ENCODE peak calls at places on chromosome 1, in five cellular contexts. One of them, this sample, is unnamed.

GRCh38 chr1:236394905-236395779 is 1.1 kb downstream of the EDARADD start:
- DNase-seq in nephron progenitor cell: peak; percentile 67
- DNase-seq in amygdala: no peak
- DNase-seq in immature natural killer cell: peak; percentile 38
- DNase-seq in HL-60: peak; percentile 37
- DNase-seq in this sample: peak; percentile 23

GRCh38 chr1:38476784-38477175 is 382.8 kb downstream of the RRAGC start:
- DNase-seq in amygdala: no peak
- DNase-seq in immature natural killer cell: no peak
- DNase-seq in nephron progenitor cell: peak; percentile 25
- DNase-seq in HL-60: no peak
- DNase-seq in this sample: no peak

GRCh38 chr1:180244840-180245239 is 14.8 kb downstream of the LHX4 start:
- DNase-seq in HL-60: no peak
- DNase-seq in nephron progenitor cell: no peak
- DNase-seq in amygdala: no peak
- DNase-seq in immature natural killer cell: no peak
- DNase-seq in this sample: no peak

GRCh38 chr1:60998786-60999185 is 83.6 kb upstream of the NFIA start:
- DNase-seq in immature natural killer cell: no peak
- DNase-seq in amygdala: no peak
- DNase-seq in HL-60: no peak
- DNase-seq in nephron progenitor cell: no peak
- DNase-seq in this sample: no peak

GRCh38 chr1:3680488-3681230 is 28.3 kb downstream of the TP73 start:
- DNase-seq in amygdala: no peak
- DNase-seq in immature natural killer cell: no peak
- DNase-seq in HL-60: no peak
- DNase-seq in nephron progenitor cell: no peak
- DNase-seq in this sample: no peak

GRCh38 chr1:23124259-23125026 is 44.2 kb downstream of the LUZP1 start:
- DNase-seq in HL-60: no peak
- DNase-seq in immature natural killer cell: no peak
- DNase-seq in amygdala: no peak
- DNase-seq in nephron progenitor cell: no peak
- DNase-seq in this sample: no peak

GRCh38 chr1:57017717-57018116 is 51.9 kb upstream of the C8B start:
- DNase-seq in nephron progenitor cell: no peak
- DNase-seq in HL-60: peak; percentile 10
- DNase-seq in amygdala: no peak
- DNase-seq in immature natural killer cell: no peak
- DNase-seq in this sample: peak; percentile 42

GRCh38 chr1:32111789-32112188 is 3.9 kb downstream of the KPNA6 start:
- DNase-seq in HL-60: no peak
- DNase-seq in nephron progenitor cell: no peak
- DNase-seq in immature natural killer cell: no peak
- DNase-seq in amygdala: no peak
- DNase-seq in this sample: no peak

GRCh38 chr1:76095800-76096199 is 21.3 kb downstream of the ST6GALNAC3 start:
- DNase-seq in immature natural killer cell: no peak
- DNase-seq in nephron progenitor cell: no peak
- DNase-seq in amygdala: no peak
- DNase-seq in HL-60: no peak
- DNase-seq in this sample: no peak

GRCh38 chr1:50527249-50527986 is 104.2 kb upstream of the DMRTA2 start:
- DNase-seq in nephron progenitor cell: no peak
- DNase-seq in HL-60: no peak
- DNase-seq in amygdala: no peak
- DNase-seq in immature natural killer cell: no peak
- DNase-seq in this sample: no peak

GRCh38 chr1:235402457-235403200 is 35.4 kb downstream of the TBCE start:
- DNase-seq in immature natural killer cell: no peak
- DNase-seq in amygdala: no peak
- DNase-seq in nephron progenitor cell: no peak
- DNase-seq in HL-60: no peak
- DNase-seq in this sample: no peak

GRCh38 chr1:172041689-172042088 is 200.4 kb downstream of the DNM3 start:
- DNase-seq in nephron progenitor cell: no peak
- DNase-seq in immature natural killer cell: no peak
- DNase-seq in HL-60: no peak
- DNase-seq in amygdala: no peak
- DNase-seq in this sample: no peak

GRCh38 chr1:192277635-192278034 is 39.2 kb upstream of the RGS21 start:
- DNase-seq in immature natural killer cell: no peak
- DNase-seq in nephron progenitor cell: no peak
- DNase-seq in amygdala: no peak
- DNase-seq in HL-60: no peak
- DNase-seq in this sample: no peak

GRCh38 chr1:162670928-162671663 is 38.8 kb downstream of the DDR2 start:
- DNase-seq in nephron progenitor cell: no peak
- DNase-seq in HL-60: no peak
- DNase-seq in immature natural killer cell: no peak
- DNase-seq in amygdala: no peak
- DNase-seq in this sample: no peak

GRCh38 chr1:239237912-239238311 is 148.5 kb upstream of the CHRM3 start:
- DNase-seq in amygdala: no peak
- DNase-seq in nephron progenitor cell: no peak
- DNase-seq in immature natural killer cell: no peak
- DNase-seq in HL-60: no peak
- DNase-seq in this sample: no peak

GRCh38 chr1:209601809-209602657 is 18.5 kb downstream of the CAMK1G start:
- DNase-seq in immature natural killer cell: no peak
- DNase-seq in HL-60: peak; percentile 53
- DNase-seq in nephron progenitor cell: no peak
- DNase-seq in amygdala: no peak
- DNase-seq in this sample: peak; percentile 42

GRCh38 chr1:48031676-48032075 is 34.5 kb upstream of the TRABD2B start:
- DNase-seq in nephron progenitor cell: no peak
- DNase-seq in amygdala: no peak
- DNase-seq in HL-60: no peak
- DNase-seq in immature natural killer cell: no peak
- DNase-seq in this sample: no peak